ENCODE peak calls at places on chromosomes 11 and 22, in nine cellular contexts. H is AG04450, O is heart left ventricle, T is GM23338, J is dorsolateral prefrontal cortex, L is body of pancreas, D is right lobe of liver, A is cardiac muscle cell, P is fibroblast of lung. V is an unnamed sample.

GRCh38 chr11:6602096-6602940 is 1.1 kb downstream of the RRP8 start:
- DNase-seq in P (no peak), D (no peak), L (no peak), O (no peak), T (no peak), H (no peak), J (no peak), A (no peak), V (no peak)

GRCh38 chr11:103079833-103080232 is 12.1 kb downstream of the DCUN1D5 start:
- DNase-seq in L (no peak), A (no peak), H (no peak), O (no peak), D (no peak), P (peak; percentile 54), T (no peak), J (no peak), V (no peak)

GRCh38 chr11:8813658-8814057 is 97.3 kb upstream of the AKIP1 start:
- DNase-seq in P (peak; percentile 92), H (peak; percentile 74), D (peak; percentile 67), T (peak; percentile 92), A (peak; percentile 88), L (peak; percentile 75), J (peak; percentile 28), O (peak; percentile 84), V (peak; percentile 72)

GRCh38 chr11:60657880-60658279 is 41.5 kb upstream of the MS4A8 start:
- DNase-seq in T (peak; percentile 11), J (no peak), L (peak; percentile 62), P (no peak), O (no peak), H (no peak), D (peak; percentile 47), A (peak; percentile 57), V (no peak)

GRCh38 chr11:6249822-6250555 is 9.6 kb upstream of the CCKBR start:
- DNase-seq in T (no peak), A (no peak), D (peak; percentile 76), P (peak; percentile 87), J (no peak), L (peak; percentile 90), H (peak; percentile 41), O (peak; percentile 80), V (peak; percentile 92)

GRCh38 chr11:104891135-104891534 is 7.1 kb downstream of the CASP12 start:
- DNase-seq in H (no peak), A (no peak), D (no peak), J (no peak), O (no peak), T (no peak), L (no peak), P (no peak), V (no peak)

GRCh38 chr22:33325232-33326004 is 267.2 kb upstream of the SYN3 start:
- DNase-seq in P (no peak), H (no peak), J (no peak), A (peak; percentile 60), T (no peak), O (no peak), D (no peak), L (no peak), V (no peak)

GRCh38 chr11:72633068-72633467 is 41.2 kb downstream of the PDE2A start:
- DNase-seq in L (no peak), D (no peak), O (no peak), A (no peak), H (no peak), J (no peak), T (no peak), P (no peak), V (no peak)

GRCh38 chr11:100878474-100878873 is 191.4 kb downstream of the ARHGAP42 start:
- DNase-seq in D (no peak), A (no peak), H (no peak), L (no peak), T (no peak), O (no peak), J (no peak), P (peak; percentile 48), V (no peak)

GRCh38 chr11:127624455-127624854 is 623.9 kb upstream of the KIRREL3 start:
- DNase-seq in A (no peak), D (no peak), P (peak; percentile 47), L (no peak), T (no peak), H (no peak), J (peak; percentile 26), O (no peak), V (no peak)

GRCh38 chr22:46844606-46845210 is 82.3 kb downstream of the TBC1D22A start:
- DNase-seq in T (no peak), D (no peak), A (no peak), P (no peak), J (no peak), O (no peak), L (no peak), H (no peak), V (no peak)

DNA sequence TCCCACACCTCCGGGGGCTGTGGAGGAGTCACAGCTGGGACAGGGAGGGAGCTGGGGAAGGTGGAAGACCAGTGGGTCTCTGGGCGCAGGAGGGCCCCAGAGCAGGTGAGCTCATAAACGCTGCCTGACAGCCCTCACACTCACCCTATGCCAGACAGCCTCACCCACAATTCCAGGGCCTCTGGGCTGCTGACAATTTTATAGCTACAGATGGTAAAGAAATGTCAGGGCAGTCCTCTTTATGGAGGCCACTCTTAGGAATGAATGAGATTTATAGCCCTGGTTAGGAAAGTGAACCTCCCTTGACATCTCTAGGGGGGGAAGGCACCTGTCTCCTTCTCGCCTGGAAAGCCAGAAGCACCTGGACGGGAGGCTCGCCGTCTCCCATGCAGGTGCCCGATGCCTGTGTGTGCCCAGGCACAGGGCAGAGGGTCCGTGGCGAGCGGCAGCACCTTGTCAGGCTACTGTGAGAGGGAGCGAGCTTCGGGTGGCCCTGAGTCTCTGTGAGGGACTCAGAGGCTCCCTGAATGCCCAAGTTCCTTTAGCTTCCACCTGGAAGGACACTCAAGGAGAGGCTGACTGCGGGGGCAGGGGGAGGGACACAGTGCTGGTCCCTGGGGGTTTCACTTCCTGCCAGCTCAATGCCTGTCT is 39.9 kb downstream of the IGSF9B start:
- DNase-seq in O (peak; percentile 47), L (no peak), A (no peak), T (no peak), D (no peak), H (no peak), P (no peak), J (no peak), V (no peak)
- H3K4me3 ChIP-seq in O (no peak overlapping the region), L (no peak overlapping the region), A (no peak overlapping the region), T (no peak overlapping the region), D (no peak overlapping the region), H (no peak overlapping the region), P (no peak overlapping the region), J (no peak overlapping the region), V (no peak overlapping the region)

GRCh38 chr11:125412509-125412908 is 83.6 kb downstream of the FEZ1 start:
- DNase-seq in H (no peak), P (no peak), L (no peak), A (no peak), J (no peak), O (no peak), T (no peak), D (no peak), V (no peak)

GRCh38 chr11:125412177-125412496 is 83.9 kb downstream of the FEZ1 start:
- DNase-seq in J (no peak), D (no peak), P (no peak), T (no peak), H (no peak), L (no peak), A (no peak), O (no peak), V (no peak)

GRCh38 chr11:125413226-125413625 is 82.8 kb downstream of the FEZ1 start:
- DNase-seq in H (no peak), J (no peak), T (no peak), O (no peak), L (no peak), D (no peak), P (no peak), A (no peak), V (no peak)

GRCh38 chr11:125416993-125417935 is 78.8 kb downstream of the FEZ1 start:
- DNase-seq in P (no peak), J (no peak), O (no peak), A (no peak), D (no peak), T (no peak), L (no peak), H (no peak), V (no peak)

DNA sequence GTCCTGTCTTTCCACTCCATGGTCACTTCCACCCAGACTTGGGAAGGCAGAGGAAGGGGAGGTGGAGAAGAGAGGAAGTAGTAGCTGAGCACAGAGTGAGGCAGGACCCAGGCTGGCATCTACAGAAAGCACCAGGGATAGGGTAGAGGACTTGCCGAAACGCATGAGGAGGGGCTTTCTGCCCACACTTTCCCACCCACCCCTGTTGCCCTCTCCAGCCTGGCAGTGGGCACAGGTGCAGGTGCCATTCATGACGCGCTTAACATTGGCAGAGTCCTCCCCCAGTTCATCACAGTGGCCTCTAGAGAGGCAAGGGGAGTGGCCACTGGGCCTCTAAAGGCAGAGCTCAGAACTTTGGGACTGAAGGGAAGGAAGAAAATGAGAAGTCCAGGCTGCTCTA is 81.9 kb downstream of the FEZ1 start:
- DNase-seq in J (no peak), D (no peak), P (no peak), O (no peak), T (no peak), L (no peak), A (no peak), H (no peak), V (no peak)
- H3K27me3 ChIP-seq in J (no peaks in the 10 kb centered on the region), D (no peaks in the 10 kb centered on the region), P (peaks cover 14% of the 10 kb centered on the region), O (no peaks in the 10 kb centered on the region), T (no peaks in the 10 kb centered on the region), L (no peaks in the 10 kb centered on the region), A (no peaks in the 10 kb centered on the region), H (peaks cover 10% of the 10 kb centered on the region), V (no peaks in the 10 kb centered on the region)

DNA sequence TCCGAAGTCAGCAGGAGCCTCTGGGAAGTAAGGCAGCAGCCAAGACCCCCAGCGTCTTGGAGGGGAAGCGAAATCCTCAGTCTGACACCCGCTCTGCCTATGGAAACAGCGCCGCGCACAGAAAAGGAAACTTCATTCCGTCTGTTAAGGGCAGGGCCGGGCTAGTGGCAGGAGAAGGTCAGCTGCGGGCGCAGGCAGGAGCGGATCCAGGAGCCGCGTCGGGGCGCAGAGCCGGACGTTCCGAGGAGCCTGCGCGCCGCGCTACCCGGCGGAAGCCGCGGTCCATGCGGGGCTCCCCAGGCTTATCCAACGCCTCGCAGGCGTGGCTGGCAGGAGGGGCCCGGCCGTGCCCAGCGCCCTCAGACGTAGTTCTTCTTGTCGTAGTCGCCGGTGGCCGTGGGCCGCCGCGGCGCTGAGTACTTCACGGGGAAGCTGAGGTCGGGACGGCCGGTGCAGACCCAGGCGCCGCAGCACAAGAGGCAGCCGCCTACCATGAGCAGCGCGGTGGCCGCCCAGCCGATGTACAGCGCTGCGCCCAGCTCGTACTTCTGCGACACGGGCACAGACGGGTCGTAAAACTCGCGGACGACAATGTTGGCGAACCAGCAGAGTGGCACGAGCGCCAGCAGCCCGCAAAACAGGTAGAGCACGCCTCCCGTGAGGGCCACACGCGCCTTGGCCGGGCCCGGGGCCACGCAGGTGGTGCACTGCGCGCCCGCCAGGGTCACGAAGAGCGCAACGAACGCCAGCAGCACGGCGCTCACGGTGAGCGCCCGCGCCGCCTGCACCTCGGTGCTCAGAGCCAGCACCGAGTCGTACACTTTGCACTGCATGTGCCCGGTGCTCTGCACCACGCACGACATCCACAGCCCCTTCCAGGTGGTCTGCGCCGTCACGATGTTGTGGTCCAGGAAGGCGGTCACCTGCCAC is 705 bp downstream of the CLDN5 start:
- DNase-seq in D (peak; percentile 42), J (no peak), P (peak; percentile 26), H (no peak), A (peak; percentile 52), L (no peak), O (no peak), T (peak; percentile 86), V (no peak)
- H3K4me3 ChIP-seq in D (peak overlapping the region; percentile 29), J (peak overlapping the region; percentile 47), P (peak overlapping the region; percentile 5), H (peak overlapping the region; percentile 42), A (peak overlapping the region; percentile 24), L (no peak overlapping the region), O (peak overlapping the region; percentile 60), T (peak overlapping the region; percentile 64), V (no peak overlapping the region)

GRCh38 chr11:384511-384910 is 9.5 kb upstream of the PKP3 start:
- DNase-seq in L (no peak), D (no peak), H (no peak), A (no peak), P (no peak), J (no peak), O (peak; percentile 52), T (no peak), V (no peak)
- H3K27me3 ChIP-seq in L (no peaks in the 10 kb centered on the region), D (no peaks in the 10 kb centered on the region), H (no peaks in the 10 kb centered on the region), A (peaks cover 4% of the 10 kb centered on the region), P (peaks cover 4% of the 10 kb centered on the region), J (no peaks in the 10 kb centered on the region), O (no peaks in the 10 kb centered on the region), T (no peaks in the 10 kb centered on the region), V (no peaks in the 10 kb centered on the region)

V was measured in MG63.